ENCODE peak calls at places on chromosomes 2 and 18, in eight cellular contexts. One of them, this sample, is unnamed.

GRCh38 chr2:240627736-240628506 is 2.6 kb downstream of the GPR35 start:
- DNase-seq in HCT116: no peak
- DNase-seq in H1: no peak
- DNase-seq in SK-N-SH: peak; percentile 20
- DNase-seq in GM12878: no peak
- DNase-seq in endothelial cell of umbilical vein: no peak
- DNase-seq in HepG2: no peak
- DNase-seq in K562: no peak
- DNase-seq in this sample: no peak

GRCh38 chr18:49751427-49752094 is 61.8 kb downstream of the ACAA2 start:
- DNase-seq in HCT116: no peak
- DNase-seq in H1: peak; percentile 35
- DNase-seq in SK-N-SH: no peak
- DNase-seq in GM12878: no peak
- DNase-seq in endothelial cell of umbilical vein: no peak
- DNase-seq in HepG2: no peak
- DNase-seq in K562: no peak
- DNase-seq in this sample: no peak

GRCh38 chr2:237507478-237507877 is 20.4 kb downstream of the MLPH start:
- DNase-seq in HCT116: no peak
- DNase-seq in H1: no peak
- DNase-seq in SK-N-SH: no peak
- DNase-seq in GM12878: no peak
- DNase-seq in endothelial cell of umbilical vein: no peak
- DNase-seq in HepG2: no peak
- DNase-seq in K562: no peak
- DNase-seq in this sample: peak; percentile 16

GRCh38 chr2:54060000-54060399 is 55.4 kb upstream of the ACYP2 start:
- DNase-seq in HCT116: no peak
- DNase-seq in H1: no peak
- DNase-seq in SK-N-SH: no peak
- DNase-seq in GM12878: no peak
- DNase-seq in endothelial cell of umbilical vein: no peak
- DNase-seq in HepG2: no peak
- DNase-seq in K562: no peak
- DNase-seq in this sample: no peak

GRCh38 chr2:240644171-240644651 is 18.9 kb downstream of the GPR35 start:
- DNase-seq in HCT116: no peak
- DNase-seq in H1: peak; percentile 31
- DNase-seq in SK-N-SH: peak; percentile 32
- DNase-seq in GM12878: no peak
- DNase-seq in endothelial cell of umbilical vein: no peak
- DNase-seq in HepG2: no peak
- DNase-seq in K562: no peak
- DNase-seq in this sample: no peak

GRCh38 chr18:12657048-12657848 is 659 bp downstream of the SPIRE1 start:
- DNase-seq in HCT116: no peak
- DNase-seq in H1: peak; percentile 54
- DNase-seq in SK-N-SH: peak; percentile 78
- DNase-seq in GM12878: no peak
- DNase-seq in endothelial cell of umbilical vein: peak; percentile 29
- DNase-seq in HepG2: no peak
- DNase-seq in K562: peak; percentile 55
- DNase-seq in this sample: no peak

GRCh38 chr18:68033466-68033865 is 516.9 kb upstream of the DSEL start:
- DNase-seq in HCT116: no peak
- DNase-seq in H1: no peak
- DNase-seq in SK-N-SH: no peak
- DNase-seq in GM12878: no peak
- DNase-seq in endothelial cell of umbilical vein: no peak
- DNase-seq in HepG2: no peak
- DNase-seq in K562: no peak
- DNase-seq in this sample: peak; percentile 67

GRCh38 chr2:69177785-69178636 is 165.0 kb downstream of the ANTXR1 start:
- DNase-seq in HCT116: peak; percentile 75
- DNase-seq in H1: peak; percentile 98
- DNase-seq in SK-N-SH: peak; percentile 44
- DNase-seq in GM12878: no peak
- DNase-seq in endothelial cell of umbilical vein: peak; percentile 74
- DNase-seq in HepG2: peak; percentile 99
- DNase-seq in K562: peak; percentile 92
- DNase-seq in this sample: no peak

GRCh38 chr2:5057895-5058294 is 634.3 kb upstream of the SOX11 start:
- DNase-seq in HCT116: no peak
- DNase-seq in H1: no peak
- DNase-seq in SK-N-SH: no peak
- DNase-seq in GM12878: no peak
- DNase-seq in endothelial cell of umbilical vein: no peak
- DNase-seq in HepG2: no peak
- DNase-seq in K562: no peak
- DNase-seq in this sample: no peak

GRCh38 chr2:134348239-134348638 is 94.4 kb downstream of the MGAT5 start:
- DNase-seq in HCT116: no peak
- DNase-seq in H1: no peak
- DNase-seq in SK-N-SH: no peak
- DNase-seq in GM12878: no peak
- DNase-seq in endothelial cell of umbilical vein: peak; percentile 8
- DNase-seq in HepG2: no peak
- DNase-seq in K562: no peak
- DNase-seq in this sample: no peak
- H3K9ac ChIP-seq in HCT116: no peak overlapping the region
- H3K9ac ChIP-seq in H1: no peak overlapping the region
- H3K9ac ChIP-seq in SK-N-SH: no peak overlapping the region
- H3K9ac ChIP-seq in GM12878: no peak overlapping the region
- H3K9ac ChIP-seq in endothelial cell of umbilical vein: no peak overlapping the region
- H3K9ac ChIP-seq in HepG2: no peak overlapping the region
- H3K9ac ChIP-seq in K562: no peak overlapping the region
- H3K9ac ChIP-seq in this sample: no peak overlapping the region

GRCh38 chr2:45265336-45265735 is 256.1 kb upstream of the SIX2 start:
- DNase-seq in HCT116: no peak
- DNase-seq in H1: no peak
- DNase-seq in SK-N-SH: no peak
- DNase-seq in GM12878: no peak
- DNase-seq in endothelial cell of umbilical vein: no peak
- DNase-seq in HepG2: no peak
- DNase-seq in K562: no peak
- DNase-seq in this sample: no peak

GRCh38 chr2:45261746-45262145 is 252.5 kb upstream of the SIX2 start:
- DNase-seq in HCT116: no peak
- DNase-seq in H1: peak; percentile 33
- DNase-seq in SK-N-SH: no peak
- DNase-seq in GM12878: no peak
- DNase-seq in endothelial cell of umbilical vein: no peak
- DNase-seq in HepG2: no peak
- DNase-seq in K562: no peak
- DNase-seq in this sample: no peak

GRCh38 chr2:45264227-45265225 is 255.3 kb upstream of the SIX2 start:
- DNase-seq in HCT116: no peak
- DNase-seq in H1: peak; percentile 27
- DNase-seq in SK-N-SH: no peak
- DNase-seq in GM12878: no peak
- DNase-seq in endothelial cell of umbilical vein: no peak
- DNase-seq in HepG2: no peak
- DNase-seq in K562: no peak
- DNase-seq in this sample: no peak

GRCh38 chr2:45260946-45261345 is 251.7 kb upstream of the SIX2 start:
- DNase-seq in HCT116: no peak
- DNase-seq in H1: peak; percentile 36
- DNase-seq in SK-N-SH: no peak
- DNase-seq in GM12878: no peak
- DNase-seq in endothelial cell of umbilical vein: no peak
- DNase-seq in HepG2: no peak
- DNase-seq in K562: no peak
- DNase-seq in this sample: no peak

GRCh38 chr2:45263147-45263546 is 253.9 kb upstream of the SIX2 start:
- DNase-seq in HCT116: no peak
- DNase-seq in H1: peak; percentile 35
- DNase-seq in SK-N-SH: peak; percentile 81
- DNase-seq in GM12878: no peak
- DNase-seq in endothelial cell of umbilical vein: peak; percentile 93
- DNase-seq in HepG2: no peak
- DNase-seq in K562: no peak
- DNase-seq in this sample: peak; percentile 44
- TF ChIP-seq POLR2AphosphoS5 in HCT116: no peak
- TF ChIP-seq POLR2AphosphoS5 in H1: no peak
- TF ChIP-seq POLR2AphosphoS5 in SK-N-SH: no peak
- TF ChIP-seq POLR2AphosphoS5 in GM12878: no peak
- TF ChIP-seq POLR2AphosphoS5 in endothelial cell of umbilical vein: peak; percentile 94
- TF ChIP-seq POLR2AphosphoS5 in HepG2: no peak
- TF ChIP-seq POLR2AphosphoS5 in K562: no peak
- TF ChIP-seq POLR2AphosphoS5 in this sample: no peak

GRCh38 chr2:46308081-46308480 is 10.9 kb downstream of the EPAS1 start:
- DNase-seq in HCT116: no peak
- DNase-seq in H1: no peak
- DNase-seq in SK-N-SH: no peak
- DNase-seq in GM12878: no peak
- DNase-seq in endothelial cell of umbilical vein: peak; percentile 57
- DNase-seq in HepG2: no peak
- DNase-seq in K562: no peak
- DNase-seq in this sample: no peak
- H3K4me3 ChIP-seq in HCT116: no peak overlapping the region
- H3K4me3 ChIP-seq in H1: no peak overlapping the region
- H3K4me3 ChIP-seq in SK-N-SH: no peak overlapping the region
- H3K4me3 ChIP-seq in GM12878: no peak overlapping the region
- H3K4me3 ChIP-seq in endothelial cell of umbilical vein: no peak overlapping the region
- H3K4me3 ChIP-seq in HepG2: peak overlapping the region; percentile 54
- H3K4me3 ChIP-seq in K562: no peak overlapping the region
- H3K4me3 ChIP-seq in this sample: no peak overlapping the region

GRCh38 chr2:108536133-108536780 is 2.0 kb downstream of the LIMS1 start:
- DNase-seq in HCT116: no peak
- DNase-seq in H1: no peak
- DNase-seq in SK-N-SH: no peak
- DNase-seq in GM12878: no peak
- DNase-seq in endothelial cell of umbilical vein: no peak
- DNase-seq in HepG2: peak; percentile 50
- DNase-seq in K562: peak; percentile 5
- DNase-seq in this sample: no peak
- H3K9ac ChIP-seq in HCT116: no peak overlapping the region
- H3K9ac ChIP-seq in H1: no peak overlapping the region
- H3K9ac ChIP-seq in SK-N-SH: peak overlapping the region; percentile 92
- H3K9ac ChIP-seq in GM12878: no peak overlapping the region
- H3K9ac ChIP-seq in endothelial cell of umbilical vein: no peak overlapping the region
- H3K9ac ChIP-seq in HepG2: peak overlapping the region; percentile 92
- H3K9ac ChIP-seq in K562: peak overlapping the region; percentile 66
- H3K9ac ChIP-seq in this sample: no peak overlapping the region

GRCh38 chr2:39216495-39217191 is 27.1 kb downstream of the CDKL4 start:
- DNase-seq in HCT116: no peak
- DNase-seq in H1: no peak
- DNase-seq in SK-N-SH: no peak
- DNase-seq in GM12878: no peak
- DNase-seq in endothelial cell of umbilical vein: no peak
- DNase-seq in HepG2: peak; percentile 78
- DNase-seq in K562: no peak
- DNase-seq in this sample: no peak
- TF ChIP-seq POLR2AphosphoS5 in HCT116: no peak
- TF ChIP-seq POLR2AphosphoS5 in H1: no peak
- TF ChIP-seq POLR2AphosphoS5 in SK-N-SH: no peak
- TF ChIP-seq POLR2AphosphoS5 in GM12878: no peak
- TF ChIP-seq POLR2AphosphoS5 in endothelial cell of umbilical vein: no peak
- TF ChIP-seq POLR2AphosphoS5 in HepG2: no peak
- TF ChIP-seq POLR2AphosphoS5 in K562: no peak
- TF ChIP-seq POLR2AphosphoS5 in this sample: no peak

GRCh38 chr18:22936515-22936914 is 3.4 kb downstream of the RBBP8 start:
- DNase-seq in HCT116: no peak
- DNase-seq in H1: no peak
- DNase-seq in SK-N-SH: no peak
- DNase-seq in GM12878: no peak
- DNase-seq in endothelial cell of umbilical vein: no peak
- DNase-seq in HepG2: peak; percentile 23
- DNase-seq in K562: no peak
- DNase-seq in this sample: no peak

GRCh38 chr18:22935431-22935830 is 2.3 kb downstream of the RBBP8 start:
- DNase-seq in HCT116: no peak
- DNase-seq in H1: no peak
- DNase-seq in SK-N-SH: no peak
- DNase-seq in GM12878: no peak
- DNase-seq in endothelial cell of umbilical vein: peak; percentile 72
- DNase-seq in HepG2: no peak
- DNase-seq in K562: no peak
- DNase-seq in this sample: no peak

GRCh38 chr18:22933958-22934423 is 863 bp downstream of the RBBP8 start:
- DNase-seq in HCT116: no peak
- DNase-seq in H1: no peak
- DNase-seq in SK-N-SH: no peak
- DNase-seq in GM12878: peak; percentile 32
- DNase-seq in endothelial cell of umbilical vein: no peak
- DNase-seq in HepG2: no peak
- DNase-seq in K562: no peak
- DNase-seq in this sample: no peak

GRCh38 chr18:22933206-22933957 is at the start of gene RBBP8:
- DNase-seq in HCT116: peak; percentile 58
- DNase-seq in H1: peak; percentile 90
- DNase-seq in SK-N-SH: peak; percentile 93
- DNase-seq in GM12878: peak; percentile 36
- DNase-seq in endothelial cell of umbilical vein: peak; percentile 84
- DNase-seq in HepG2: peak; percentile 73
- DNase-seq in K562: peak; percentile 88
- DNase-seq in this sample: no peak

DNA sequence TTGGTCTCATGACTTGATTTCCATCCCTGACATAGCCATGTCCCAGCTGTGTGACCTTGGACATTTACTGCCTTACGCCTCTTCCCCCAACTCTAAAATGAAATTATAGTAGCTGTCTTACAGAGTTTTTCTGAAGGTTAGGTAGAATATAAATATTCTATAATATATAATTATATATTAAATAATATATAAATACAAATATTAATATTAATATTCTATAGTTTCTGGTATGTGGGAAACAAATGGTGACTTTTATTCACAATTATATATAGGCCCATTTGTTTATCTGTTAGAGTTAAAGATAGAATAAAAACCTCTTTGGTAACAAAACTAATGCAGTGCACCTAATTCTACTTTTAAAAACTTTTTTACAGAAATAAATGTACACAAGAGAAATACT is 1.7 kb downstream of the RBBP8 start:
- DNase-seq in HCT116: no peak
- DNase-seq in H1: no peak
- DNase-seq in SK-N-SH: no peak
- DNase-seq in GM12878: no peak
- DNase-seq in endothelial cell of umbilical vein: no peak
- DNase-seq in HepG2: no peak
- DNase-seq in K562: no peak
- DNase-seq in this sample: no peak
- H3K4me3 ChIP-seq in HCT116: peak overlapping the region; percentile 60
- H3K4me3 ChIP-seq in H1: peak overlapping the region; percentile 22
- H3K4me3 ChIP-seq in SK-N-SH: no peak overlapping the region
- H3K4me3 ChIP-seq in GM12878: peak overlapping the region; percentile 65
- H3K4me3 ChIP-seq in endothelial cell of umbilical vein: no peak overlapping the region
- H3K4me3 ChIP-seq in HepG2: peak overlapping the region; percentile 90
- H3K4me3 ChIP-seq in K562: peak overlapping the region; percentile 79
- H3K4me3 ChIP-seq in this sample: peak overlapping the region; percentile 91